ENCODE peak calls at places on chromosomes 1 and 21, in seven cellular contexts. One of them, this sample, is unnamed.

GRCh38 chr1:73327998-73328397 is 870.0 kb downstream of the LRRIQ3 start:
- DNase-seq in IMR-90: no peak
- DNase-seq in neuronal stem cell: no peak
- DNase-seq in mesendoderm: no peak
- DNase-seq in H9: no peak
- DNase-seq in H1: no peak
- DNase-seq in mesenchymal stem cell: no peak
- DNase-seq in this sample: no peak

GRCh38 chr21:26709090-26709489 is 136.0 kb upstream of the CYYR1 start:
- DNase-seq in mesenchymal stem cell: no peak
- DNase-seq in H1: no peak
- DNase-seq in mesendoderm: no peak
- DNase-seq in H9: no peak
- DNase-seq in neuronal stem cell: no peak
- DNase-seq in IMR-90: peak
- DNase-seq in this sample: peak

GRCh38 chr1:75345538-75346292 is 211.5 kb downstream of the LHX8 start:
- DNase-seq in mesenchymal stem cell: peak
- DNase-seq in H1: no peak
- DNase-seq in H9: no peak
- DNase-seq in IMR-90: no peak
- DNase-seq in mesendoderm: no peak
- DNase-seq in neuronal stem cell: no peak
- DNase-seq in this sample: no peak

GRCh38 chr1:94125551-94126514 is 4.9 kb upstream of the ABCA4 start:
- DNase-seq in mesenchymal stem cell: no peak
- DNase-seq in H1: no peak
- DNase-seq in neuronal stem cell: no peak
- DNase-seq in H9: peak
- DNase-seq in IMR-90: no peak
- DNase-seq in mesendoderm: peak
- DNase-seq in this sample: peak

GRCh38 chr1:33060579-33061083 is 20.3 kb upstream of the AZIN2 start:
- DNase-seq in neuronal stem cell: no peak
- DNase-seq in mesenchymal stem cell: peak
- DNase-seq in H1: no peak
- DNase-seq in H9: no peak
- DNase-seq in mesendoderm: no peak
- DNase-seq in IMR-90: peak
- DNase-seq in this sample: peak

GRCh38 chr1:208034135-208034534 is 123.2 kb upstream of the CD34 start:
- DNase-seq in mesenchymal stem cell: no peak
- DNase-seq in mesendoderm: no peak
- DNase-seq in H9: no peak
- DNase-seq in neuronal stem cell: no peak
- DNase-seq in H1: no peak
- DNase-seq in IMR-90: no peak
- DNase-seq in this sample: no peak

GRCh38 chr1:6438047-6438525 is 13.5 kb downstream of the ESPN start:
- DNase-seq in H9: peak
- DNase-seq in IMR-90: peak
- DNase-seq in neuronal stem cell: peak
- DNase-seq in mesendoderm: peak
- DNase-seq in H1: peak
- DNase-seq in mesenchymal stem cell: peak
- DNase-seq in this sample: peak

GRCh38 chr1:54376085-54377039 is 29.8 kb downstream of the SSBP3 start:
- DNase-seq in H1: no peak
- DNase-seq in mesendoderm: peak
- DNase-seq in H9: no peak
- DNase-seq in mesenchymal stem cell: no peak
- DNase-seq in IMR-90: no peak
- DNase-seq in neuronal stem cell: no peak
- DNase-seq in this sample: no peak

GRCh38 chr1:62358974-62359373 is 39.7 kb upstream of the KANK4 start:
- DNase-seq in H9: no peak
- DNase-seq in neuronal stem cell: no peak
- DNase-seq in H1: no peak
- DNase-seq in IMR-90: no peak
- DNase-seq in mesenchymal stem cell: no peak
- DNase-seq in mesendoderm: no peak
- DNase-seq in this sample: peak

GRCh38 chr1:17120962-17121837 is 1.9 kb upstream of the PADI2 start:
- DNase-seq in mesenchymal stem cell: peak
- DNase-seq in IMR-90: peak
- DNase-seq in H1: no peak
- DNase-seq in neuronal stem cell: no peak
- DNase-seq in H9: no peak
- DNase-seq in mesendoderm: no peak
- DNase-seq in this sample: no peak

GRCh38 chr1:92291372-92291999 is 7.3 kb downstream of the GLMN start:
- DNase-seq in H1: no peak
- DNase-seq in neuronal stem cell: no peak
- DNase-seq in H9: no peak
- DNase-seq in mesenchymal stem cell: peak
- DNase-seq in IMR-90: peak
- DNase-seq in mesendoderm: peak
- DNase-seq in this sample: peak

GRCh38 chr1:1144122-1144842 is 28.4 kb upstream of the C1orf159 start:
- DNase-seq in mesendoderm: no peak
- DNase-seq in H9: peak
- DNase-seq in mesenchymal stem cell: no peak
- DNase-seq in IMR-90: no peak
- DNase-seq in neuronal stem cell: no peak
- DNase-seq in H1: no peak
- DNase-seq in this sample: no peak

GRCh38 chr1:21175670-21176581 is 771 bp downstream of the EIF4G3 start:
- DNase-seq in H9: peak
- DNase-seq in IMR-90: no peak
- DNase-seq in mesenchymal stem cell: peak
- DNase-seq in H1: no peak
- DNase-seq in mesendoderm: peak
- DNase-seq in neuronal stem cell: peak
- DNase-seq in this sample: peak

GRCh38 chr1:88608139-88608943 is 75.7 kb upstream of the PKN2 start:
- DNase-seq in H1: no peak
- DNase-seq in H9: no peak
- DNase-seq in mesendoderm: peak
- DNase-seq in IMR-90: peak
- DNase-seq in mesenchymal stem cell: peak
- DNase-seq in neuronal stem cell: peak
- DNase-seq in this sample: peak

GRCh38 chr21:45302082-45303061 is 14.7 kb upstream of the POFUT2 start:
- DNase-seq in mesenchymal stem cell: no peak
- DNase-seq in mesendoderm: no peak
- DNase-seq in neuronal stem cell: no peak
- DNase-seq in H9: no peak
- DNase-seq in IMR-90: no peak
- DNase-seq in H1: no peak
- DNase-seq in this sample: no peak

GRCh38 chr1:210233216-210233494 is 559 bp downstream of the SERTAD4 start:
- DNase-seq in IMR-90: no peak
- DNase-seq in mesendoderm: no peak
- DNase-seq in neuronal stem cell: no peak
- DNase-seq in mesenchymal stem cell: peak
- DNase-seq in H1: no peak
- DNase-seq in H9: no peak
- DNase-seq in this sample: no peak

GRCh38 chr1:65791396-65791795 is 1.3 kb upstream of the PDE4B start:
- DNase-seq in mesendoderm: no peak
- DNase-seq in IMR-90: peak
- DNase-seq in H9: no peak
- DNase-seq in H1: no peak
- DNase-seq in mesenchymal stem cell: peak
- DNase-seq in neuronal stem cell: no peak
- DNase-seq in this sample: no peak

GRCh38 chr1:208162903-208163302 is 81.3 kb downstream of the PLXNA2 start:
- DNase-seq in H1: no peak
- DNase-seq in mesenchymal stem cell: no peak
- DNase-seq in H9: no peak
- DNase-seq in neuronal stem cell: no peak
- DNase-seq in mesendoderm: no peak
- DNase-seq in IMR-90: no peak
- DNase-seq in this sample: no peak

GRCh38 chr21:46112731-46113215 is 14.9 kb downstream of the COL6A2 start:
- DNase-seq in IMR-90: no peak
- DNase-seq in mesendoderm: no peak
- DNase-seq in mesenchymal stem cell: no peak
- DNase-seq in H1: no peak
- DNase-seq in H9: peak
- DNase-seq in neuronal stem cell: no peak
- DNase-seq in this sample: no peak

GRCh38 chr1:209627349-209628196 is 24.7 kb downstream of the LAMB3 start:
- DNase-seq in IMR-90: peak
- DNase-seq in mesenchymal stem cell: peak
- DNase-seq in H1: peak
- DNase-seq in mesendoderm: peak
- DNase-seq in neuronal stem cell: peak
- DNase-seq in H9: peak
- DNase-seq in this sample: peak

GRCh38 chr21:33668180-33668579 is 25.9 kb downstream of the ITSN1 start:
- DNase-seq in IMR-90: peak
- DNase-seq in H1: no peak
- DNase-seq in neuronal stem cell: no peak
- DNase-seq in mesendoderm: no peak
- DNase-seq in mesenchymal stem cell: peak
- DNase-seq in H9: no peak
- DNase-seq in this sample: no peak

GRCh38 chr1:206714331-206715058 is 29.8 kb downstream of the MAPKAPK2 start:
- DNase-seq in mesendoderm: no peak
- DNase-seq in neuronal stem cell: no peak
- DNase-seq in H1: no peak
- DNase-seq in IMR-90: peak
- DNase-seq in H9: no peak
- DNase-seq in mesenchymal stem cell: peak
- DNase-seq in this sample: no peak

GRCh38 chr21:36750579-36750959 is 51.7 kb downstream of the SIM2 start:
- DNase-seq in mesendoderm: no peak
- DNase-seq in H9: no peak
- DNase-seq in neuronal stem cell: no peak
- DNase-seq in mesenchymal stem cell: no peak
- DNase-seq in H1: no peak
- DNase-seq in IMR-90: no peak
- DNase-seq in this sample: no peak

GRCh38 chr1:53835491-53835890 is 2.6 kb downstream of the NDC1 start:
- DNase-seq in H9: no peak
- DNase-seq in IMR-90: peak
- DNase-seq in mesenchymal stem cell: peak
- DNase-seq in mesendoderm: no peak
- DNase-seq in neuronal stem cell: no peak
- DNase-seq in H1: no peak
- DNase-seq in this sample: no peak

GRCh38 chr21:25578070-25578961 is 29.0 kb downstream of the MRPL39 start:
- DNase-seq in IMR-90: peak
- DNase-seq in neuronal stem cell: no peak
- DNase-seq in H9: no peak
- DNase-seq in H1: no peak
- DNase-seq in mesendoderm: peak
- DNase-seq in mesenchymal stem cell: no peak
- DNase-seq in this sample: no peak

GRCh38 chr1:230548357-230548756 is 93.9 kb upstream of the COG2 start:
- DNase-seq in H1: no peak
- DNase-seq in neuronal stem cell: no peak
- DNase-seq in mesendoderm: peak
- DNase-seq in mesenchymal stem cell: no peak
- DNase-seq in IMR-90: no peak
- DNase-seq in H9: no peak
- DNase-seq in this sample: peak

GRCh38 chr1:79079770-79080169 is 73.2 kb upstream of the ADGRL4 start:
- DNase-seq in H1: peak
- DNase-seq in H9: peak
- DNase-seq in IMR-90: peak
- DNase-seq in mesenchymal stem cell: peak
- DNase-seq in neuronal stem cell: no peak
- DNase-seq in mesendoderm: peak
- DNase-seq in this sample: peak

GRCh38 chr1:4880621-4881020 is 226.2 kb downstream of the AJAP1 start:
- DNase-seq in H1: no peak
- DNase-seq in H9: peak
- DNase-seq in neuronal stem cell: no peak
- DNase-seq in mesendoderm: no peak
- DNase-seq in IMR-90: no peak
- DNase-seq in mesenchymal stem cell: no peak
- DNase-seq in this sample: no peak
- H3K23ac ChIP-seq in H1: no peak
- H3K23ac ChIP-seq in H9: no peak
- H3K23ac ChIP-seq in neuronal stem cell: no peak
- H3K23ac ChIP-seq in mesendoderm: no peak
- H3K23ac ChIP-seq in IMR-90: no peak
- H3K23ac ChIP-seq in mesenchymal stem cell: no peak
- H3K23ac ChIP-seq in this sample: no peak

DNA sequence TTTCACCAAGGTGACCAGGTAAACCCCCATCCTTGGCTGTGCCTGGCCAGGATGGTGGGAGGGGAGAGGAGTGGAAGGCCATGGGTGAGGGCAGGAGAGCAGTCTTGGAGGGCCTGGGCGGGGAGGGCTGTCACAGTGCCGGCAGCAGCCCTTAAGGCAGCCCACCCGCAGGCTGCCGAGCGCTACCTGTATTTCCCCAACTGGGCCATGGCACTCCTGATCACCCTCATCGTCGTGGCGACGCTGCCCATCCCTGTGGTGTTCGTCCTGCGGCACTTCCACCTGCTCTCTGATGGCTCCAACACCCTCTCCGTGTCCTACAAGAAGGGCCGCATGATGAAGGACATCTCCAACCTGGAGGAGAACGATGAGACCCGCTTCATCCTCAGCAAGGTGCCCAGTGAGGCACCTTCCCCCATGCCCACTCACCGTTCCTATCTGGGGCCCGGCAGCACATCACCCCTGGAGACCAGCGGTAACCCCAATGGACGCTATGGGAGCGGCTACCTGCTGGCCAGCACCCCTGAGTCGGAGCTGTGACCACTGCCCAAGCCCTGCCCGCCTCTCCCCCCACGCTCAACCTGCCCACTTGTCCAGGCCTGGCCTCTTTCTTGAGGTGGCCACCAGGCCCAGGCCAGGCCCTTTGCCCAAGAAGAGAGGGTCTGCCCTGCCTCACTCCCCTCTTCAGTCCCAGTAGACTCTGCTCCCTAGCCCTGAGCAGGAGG is 12.0 kb upstream of the KCNC4 start:
- DNase-seq in H1: no peak
- DNase-seq in mesendoderm: no peak
- DNase-seq in neuronal stem cell: no peak
- DNase-seq in H9: no peak
- DNase-seq in mesenchymal stem cell: no peak
- DNase-seq in IMR-90: no peak
- DNase-seq in this sample: no peak
- H3K23ac ChIP-seq in H1: no peak
- H3K23ac ChIP-seq in mesendoderm: no peak
- H3K23ac ChIP-seq in neuronal stem cell: no peak
- H3K23ac ChIP-seq in H9: no peak
- H3K23ac ChIP-seq in mesenchymal stem cell: no peak
- H3K23ac ChIP-seq in IMR-90: no peak
- H3K23ac ChIP-seq in this sample: no peak

GRCh38 chr1:27517907-27518718 is 28.1 kb upstream of the WASF2 start:
- DNase-seq in mesenchymal stem cell: no peak
- DNase-seq in IMR-90: no peak
- DNase-seq in neuronal stem cell: no peak
- DNase-seq in H1: no peak
- DNase-seq in H9: no peak
- DNase-seq in mesendoderm: peak
- DNase-seq in this sample: no peak
- H3K23ac ChIP-seq in mesenchymal stem cell: no peak
- H3K23ac ChIP-seq in IMR-90: no peak
- H3K23ac ChIP-seq in neuronal stem cell: no peak
- H3K23ac ChIP-seq in H1: no peak
- H3K23ac ChIP-seq in H9: no peak
- H3K23ac ChIP-seq in mesendoderm: no peak
- H3K23ac ChIP-seq in this sample: no peak

GRCh38 chr1:109381573-109381972 is 16.1 kb downstream of the SORT1 start:
- DNase-seq in neuronal stem cell: no peak
- DNase-seq in mesenchymal stem cell: no peak
- DNase-seq in H9: no peak
- DNase-seq in H1: no peak
- DNase-seq in mesendoderm: peak
- DNase-seq in IMR-90: no peak
- DNase-seq in this sample: no peak
- H3K23ac ChIP-seq in neuronal stem cell: no peak
- H3K23ac ChIP-seq in mesenchymal stem cell: no peak
- H3K23ac ChIP-seq in H9: no peak
- H3K23ac ChIP-seq in H1: no peak
- H3K23ac ChIP-seq in mesendoderm: no peak
- H3K23ac ChIP-seq in IMR-90: no peak
- H3K23ac ChIP-seq in this sample: no peak